ENCODE peak calls at places on chromosomes 2 and 18, in nine cellular contexts. G is germinal center; D is central memory CD8-positive, alpha-beta T cell; R is LoVo; B is AG08396; V is IMR-90; T is GM12865; P is HFFc6; N is caudate nucleus. Z is an unnamed sample.

GRCh38 chr2:38174646-38175096 is 98.7 kb upstream of the CYP1B1 start:
- DNase-seq in G (no peak), D (no peak), R (no peak), B (peak), V (peak), T (no peak), P (peak), N (no peak), Z (no peak)

GRCh38 chr2:54455584-54456525 is at the start of gene SPTBN1:
- DNase-seq in G (peak), D (no peak), R (peak), B (peak), V (peak), T (no peak), P (peak), N (peak), Z (no peak)

GRCh38 chr18:24885266-24885665 is 424.8 kb downstream of the HRH4 start:
- DNase-seq in G (no peak), D (no peak), R (no peak), B (no peak), V (no peak), T (no peak), P (no peak), N (no peak), Z (no peak)

GRCh38 chr18:68991281-68991680 is 193.4 kb downstream of the CCDC102B start:
- DNase-seq in G (no peak), D (no peak), R (no peak), B (no peak), V (peak), T (no peak), P (no peak), N (no peak), Z (no peak)

GRCh38 chr2:215360596-215360995 is 48.7 kb downstream of the ATIC start:
- DNase-seq in G (no peak), D (no peak), R (no peak), B (no peak), V (no peak), T (no peak), P (no peak), N (no peak), Z (no peak)

GRCh38 chr2:55112229-55113016 is 62.2 kb upstream of the RTN4 start:
- DNase-seq in G (no peak), D (no peak), R (no peak), B (peak), V (peak), T (no peak), P (no peak), N (peak), Z (no peak)

GRCh38 chr2:199602271-199602895 is 144.6 kb upstream of the SATB2 start:
- DNase-seq in G (peak), D (no peak), R (peak), B (peak), V (no peak), T (no peak), P (no peak), N (no peak), Z (no peak)

GRCh38 chr2:30481323-30481800 is 34.3 kb downstream of the LCLAT1 start:
- DNase-seq in G (no peak), D (no peak), R (no peak), B (no peak), V (no peak), T (no peak), P (no peak), N (no peak), Z (no peak)

GRCh38 chr2:64455031-64455332 is 1.0 kb downstream of the LGALSL start:
- DNase-seq in G (peak), D (no peak), R (no peak), B (no peak), V (no peak), T (no peak), P (no peak), N (no peak), Z (no peak)

GRCh38 chr18:11909597-11910026 is 1.5 kb upstream of the MPPE1 start:
- DNase-seq in G (no peak), D (no peak), R (peak), B (peak), V (peak), T (peak), P (peak), N (no peak), Z (no peak)

GRCh38 chr2:181527058-181527457 is 69.9 kb downstream of the ITGA4 start:
- DNase-seq in G (no peak), D (no peak), R (no peak), B (no peak), V (no peak), T (no peak), P (no peak), N (no peak), Z (no peak)

GRCh38 chr2:204731996-204732395 is 186.7 kb downstream of the PARD3B start:
- DNase-seq in G (no peak), D (no peak), R (no peak), B (no peak), V (peak), T (no peak), P (no peak), N (no peak), Z (no peak)